ENCODE peak calls at places on chromosomes 4 and X, in four cellular contexts. U, I, O and L are unnamed samples.

GRCh38 chr4:85756938-85757337 is 282.0 kb downstream of the ARHGAP24 start:
- DNase-seq in U (peak), I (no peak), O (no peak), L (no peak)

GRCh38 chr4:154618708-154619315 is 6.4 kb upstream of the FGG start:
- DNase-seq in U (peak), I (peak), O (peak), L (peak)

GRCh38 chr4:186839122-186840037 is 115.7 kb upstream of the FAT1 start:
- DNase-seq in U (peak), I (no peak), O (no peak), L (no peak)

GRCh38 chr4:106614446-106614845 is 245.9 kb upstream of the GIMD1 start:
- DNase-seq in U (no peak), I (no peak), O (peak), L (no peak)

GRCh38 chr4:38071801-38072567 is 111.8 kb downstream of the PTTG2 start:
- DNase-seq in U (no peak), I (no peak), O (peak), L (no peak)

GRCh38 chrX:154441984-154442707 is 1.8 kb upstream of the FAM50A start:
- DNase-seq in U (no peak), I (no peak), O (no peak), L (no peak)

GRCh38 chr4:83561381-83561780 is 25.5 kb downstream of the GPAT3 start:
- DNase-seq in U (no peak), I (no peak), O (peak), L (no peak)

GRCh38 chr4:99435154-99435553 is at the start of gene ADH7:
- DNase-seq in U (no peak), I (no peak), O (no peak), L (no peak)

GRCh38 chr4:143599827-143600226 is 86.3 kb downstream of the SMARCA5 start:
- DNase-seq in U (no peak), I (no peak), O (no peak), L (no peak)

GRCh38 chr4:129240816-129241215 is 144.9 kb downstream of the C4orf33 start:
- DNase-seq in U (no peak), I (no peak), O (no peak), L (no peak)

GRCh38 chrX:113260474-113260873 is 419.8 kb upstream of the AMOT start:
- DNase-seq in U (no peak), I (no peak), O (peak), L (no peak)
- TF ChIP-seq SP1 in U (no peak), I (no peak), O (no peak), L (no peak)

GRCh38 chr4:67087897-67088296 is 457.4 kb downstream of the CENPC start:
- DNase-seq in U (peak), I (peak), O (peak), L (no peak)
- TF ChIP-seq CHD2 in U (no peak), I (no peak), O (no peak), L (no peak)

GRCh38 chrX:38618152-38618551 is 56.8 kb downstream of the TSPAN7 start:
- DNase-seq in U (no peak), I (no peak), O (no peak), L (no peak)

GRCh38 chrX:38616904-38617303 is 55.6 kb downstream of the TSPAN7 start:
- DNase-seq in U (no peak), I (no peak), O (no peak), L (no peak)

DNA sequence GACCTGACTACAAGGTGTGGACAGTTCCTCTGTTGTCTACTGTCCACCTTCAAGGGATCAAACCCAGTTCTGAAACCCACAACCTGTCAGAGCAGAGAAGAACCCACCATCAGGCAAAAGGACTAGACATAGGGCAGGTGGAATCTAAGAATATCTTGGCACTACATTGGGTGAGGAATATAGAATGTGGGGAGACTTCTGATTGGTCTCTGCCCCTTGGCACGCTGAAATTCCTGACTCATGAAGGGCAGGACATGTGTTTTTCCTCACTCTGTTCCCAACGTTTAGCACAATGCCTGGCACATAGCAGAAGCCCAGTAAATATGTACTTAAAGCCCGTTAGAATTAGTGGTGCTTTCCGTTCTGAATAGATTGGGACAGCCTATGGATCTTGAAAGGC is 59.3 kb downstream of the TSPAN7 start:
- DNase-seq in U (no peak), I (no peak), O (no peak), L (no peak)
- TF ChIP-seq SP1 in U (no peak), I (no peak), O (no peak), L (no peak)

GRCh38 chrX:126551306-126551705 is 1.3 kb downstream of the DCAF12L1 start:
- DNase-seq in U (no peak), I (no peak), O (no peak), L (no peak)
- TF ChIP-seq CHD2 in U (no peak), I (no peak), O (no peak), L (no peak)